ENCODE peak calls at places on chromosomes 5 and 9, in ten cellular contexts. D, L, T, N, V, R, P, S, A and X are unnamed samples. For H3K9me2, the result is how much of the 10 kb centered on the place peaks cover.

GRCh38 chr5:55363861-55364260 is 56.1 kb downstream of the MTREX start:
- DNase-seq in D (no peak), L (no peak), T (no peak), N (no peak), V (no peak), R (peak), P (no peak), S (no peak), A (no peak), X (no peak)

GRCh38 chr9:26129216-26129615 is 451.0 kb upstream of the TUSC1 start:
- DNase-seq in D (no peak), L (no peak), T (no peak), N (no peak), V (no peak), R (peak), P (no peak), S (no peak), A (peak), X (no peak)

GRCh38 chr5:61275841-61276240 is 56.2 kb upstream of the ZSWIM6 start:
- DNase-seq in D (no peak), L (no peak), T (peak), N (no peak), V (no peak), R (peak), P (no peak), S (no peak), A (no peak), X (no peak)

GRCh38 chr9:91361294-91362201 is at the start of gene AUH:
- DNase-seq in D (peak), L (peak), T (peak), N (peak), V (peak), R (peak), P (peak), S (peak), A (peak), X (peak)

GRCh38 chr5:135028791-135029467 is 5.1 kb downstream of the PITX1 start:
- DNase-seq in D (peak), L (no peak), T (no peak), N (no peak), V (peak), R (no peak), P (no peak), S (no peak), A (no peak), X (no peak)

GRCh38 chr5:180811623-180812119 is 9.1 kb upstream of the MGAT1 start:
- DNase-seq in D (no peak), L (no peak), T (no peak), N (no peak), V (no peak), R (no peak), P (no peak), S (peak), A (no peak), X (no peak)

GRCh38 chr9:68841292-68842052 is 136.4 kb downstream of the PIP5K1B start:
- DNase-seq in D (no peak), L (no peak), T (no peak), N (no peak), V (no peak), R (no peak), P (no peak), S (no peak), A (no peak), X (no peak)

GRCh38 chr5:102341918-102342317 is 45.8 kb upstream of the SLCO4C1 start:
- DNase-seq in D (peak), L (no peak), T (no peak), N (peak), V (no peak), R (no peak), P (no peak), S (no peak), A (no peak), X (no peak)

GRCh38 chr5:84384604-84385575 is at the start of gene EDIL3:
- DNase-seq in D (peak), L (no peak), T (no peak), N (peak), V (peak), R (peak), P (peak), S (peak), A (no peak), X (no peak)

GRCh38 chr5:32523625-32524024 is 61.7 kb upstream of the SUB1 start:
- DNase-seq in D (peak), L (no peak), T (peak), N (no peak), V (peak), R (peak), P (no peak), S (no peak), A (peak), X (peak)

GRCh38 chr9:21334603-21334968 is 618 bp downstream of the KLHL9 start:
- DNase-seq in D (no peak), L (no peak), T (no peak), N (no peak), V (peak), R (peak), P (no peak), S (no peak), A (peak), X (no peak)

GRCh38 chr9:14311940-14312572 is 1.9 kb downstream of the NFIB start:
- DNase-seq in D (no peak), L (no peak), T (peak), N (no peak), V (no peak), R (no peak), P (no peak), S (no peak), A (no peak), X (no peak)

GRCh38 chr5:17079562-17079961 is 137.9 kb upstream of the BASP1 start:
- DNase-seq in D (no peak), L (no peak), T (no peak), N (no peak), V (no peak), R (no peak), P (no peak), S (no peak), A (no peak), X (no peak)

GRCh38 chr5:126635585-126635984 is 34.8 kb downstream of the PHAX start:
- DNase-seq in D (no peak), L (no peak), T (no peak), N (no peak), V (no peak), R (no peak), P (no peak), S (no peak), A (no peak), X (no peak)

GRCh38 chr5:36298546-36298945 is 3.2 kb downstream of the RANBP3L start:
- DNase-seq in D (no peak), L (no peak), T (no peak), N (no peak), V (no peak), R (peak), P (no peak), S (no peak), A (no peak), X (no peak)

GRCh38 chr5:139833525-139833924 is 37.9 kb downstream of the PSD2 start:
- DNase-seq in D (no peak), L (no peak), T (no peak), N (no peak), V (no peak), R (no peak), P (no peak), S (no peak), A (no peak), X (no peak)

GRCh38 chr5:172931001-172931536 is 28.2 kb upstream of the RPL26L1 start:
- DNase-seq in D (no peak), L (no peak), T (peak), N (peak), V (no peak), R (peak), P (no peak), S (peak), A (peak), X (no peak)

GRCh38 chr5:483011-483410 is 40.0 kb downstream of the EXOC3 start:
- DNase-seq in D (no peak), L (no peak), T (no peak), N (no peak), V (no peak), R (no peak), P (no peak), S (no peak), A (no peak), X (no peak)

GRCh38 chr9:89639367-89639795 is 34.6 kb downstream of the GADD45G start:
- DNase-seq in D (no peak), L (no peak), T (no peak), N (no peak), V (peak), R (peak), P (no peak), S (no peak), A (no peak), X (no peak)

GRCh38 chr5:9599391-9599790 is 30.8 kb downstream of the TAS2R1 start:
- DNase-seq in D (no peak), L (no peak), T (no peak), N (no peak), V (no peak), R (no peak), P (no peak), S (no peak), A (no peak), X (no peak)

GRCh38 chr9:28808042-28808441 is 1234.8 kb upstream of the C9orf72 start:
- DNase-seq in D (peak), L (no peak), T (peak), N (peak), V (no peak), R (no peak), P (no peak), S (no peak), A (no peak), X (no peak)

GRCh38 chr5:123371575-123372179 is 51.5 kb downstream of the CEP120 start:
- DNase-seq in D (peak), L (no peak), T (peak), N (peak), V (peak), R (peak), P (peak), S (peak), A (no peak), X (peak)

GRCh38 chr9:88932766-88933165 is 58.5 kb upstream of the S1PR3 start:
- DNase-seq in D (no peak), L (no peak), T (no peak), N (no peak), V (peak), R (no peak), P (peak), S (no peak), A (no peak), X (no peak)

GRCh38 chr5:129771058-129771838 is 23.4 kb downstream of the MINAR2 start:
- DNase-seq in D (peak), L (peak), T (peak), N (peak), V (peak), R (peak), P (peak), S (peak), A (peak), X (peak)

GRCh38 chr9:116152941-116153764 is 438 bp upstream of the PAPPA start:
- DNase-seq in D (peak), L (no peak), T (peak), N (no peak), V (peak), R (peak), P (no peak), S (peak), A (no peak), X (no peak)

GRCh38 chr5:5619546-5619945 is 197.1 kb downstream of the ICE1 start:
- DNase-seq in D (no peak), L (no peak), T (no peak), N (no peak), V (no peak), R (no peak), P (no peak), S (no peak), A (no peak), X (no peak)

GRCh38 chr5:76216748-76217147 is 133.6 kb downstream of the SV2C start:
- DNase-seq in D (no peak), L (no peak), T (no peak), N (no peak), V (no peak), R (no peak), P (no peak), S (no peak), A (no peak), X (no peak)

GRCh38 chr5:3656803-3657202 is 61.2 kb downstream of the IRX1 start:
- DNase-seq in D (no peak), L (no peak), T (no peak), N (no peak), V (no peak), R (no peak), P (no peak), S (no peak), A (no peak), X (no peak)

GRCh38 chr5:139667730-139668063 is 19.5 kb downstream of the CXXC5 start:
- DNase-seq in D (peak), L (no peak), T (no peak), N (no peak), V (no peak), R (peak), P (no peak), S (no peak), A (no peak), X (no peak)

GRCh38 chr5:126443374-126443851 is 20.2 kb downstream of the GRAMD2B start:
- DNase-seq in D (no peak), L (no peak), T (no peak), N (no peak), V (peak), R (no peak), P (peak), S (no peak), A (no peak), X (no peak)

GRCh38 chr9:127976498-127976897 is 4.3 kb downstream of the EEIG1 start:
- DNase-seq in D (no peak), L (no peak), T (no peak), N (no peak), V (no peak), R (no peak), P (no peak), S (no peak), A (no peak), X (no peak)
- H3K4me3 ChIP-seq in D (no peak), L (no peak), T (no peak), N (no peak), V (no peak), R (no peak), P (no peak), S (peak), A (no peak), X (peak)

GRCh38 chr5:170278611-170279500 is 18.7 kb downstream of the LCP2 start:
- DNase-seq in D (no peak), L (no peak), T (no peak), N (no peak), V (peak), R (no peak), P (peak), S (no peak), A (peak), X (peak)

GRCh38 chr5:170283296-170283695 is 14.3 kb downstream of the LCP2 start:
- DNase-seq in D (no peak), L (no peak), T (no peak), N (no peak), V (no peak), R (no peak), P (no peak), S (no peak), A (no peak), X (no peak)

GRCh38 chr5:170277953-170278352 is 19.6 kb downstream of the LCP2 start:
- DNase-seq in D (no peak), L (no peak), T (no peak), N (no peak), V (peak), R (no peak), P (peak), S (no peak), A (no peak), X (peak)

GRCh38 chr5:170284231-170284630 is 13.3 kb downstream of the LCP2 start:
- DNase-seq in D (no peak), L (no peak), T (no peak), N (no peak), V (no peak), R (no peak), P (no peak), S (no peak), A (no peak), X (no peak)

GRCh38 chr5:170280090-170280493 is 17.5 kb downstream of the LCP2 start:
- DNase-seq in D (no peak), L (no peak), T (no peak), N (no peak), V (peak), R (no peak), P (no peak), S (no peak), A (no peak), X (no peak)
- H3K9me2 ChIP-seq in D (under half), L (under half), T (under half), N (under half), V (under half), R (under half), P (under half), S (under half), A (under half), X (under half)

GRCh38 chr9:37752646-37753488 is 738 bp upstream of the TRMT10B start:
- DNase-seq in D (no peak), L (no peak), T (no peak), N (no peak), V (no peak), R (no peak), P (no peak), S (no peak), A (peak), X (no peak)
- H3K4me3 ChIP-seq in D (peak), L (peak), T (peak), N (peak), V (peak), R (peak), P (peak), S (peak), A (peak), X (no peak)

GRCh38 chr9:75017378-75017777 is 10.7 kb downstream of the CARNMT1 start:
- DNase-seq in D (no peak), L (no peak), T (no peak), N (no peak), V (no peak), R (no peak), P (no peak), S (no peak), A (no peak), X (no peak)
- H3K9me2 ChIP-seq in D (under half), L (under half), T (under half), N (under half), V (under half), R (under half), P (under half), S (under half), A (under half), X (under half)

GRCh38 chr5:57783693-57784092 is 301.1 kb upstream of the ACTBL2 start:
- DNase-seq in D (no peak), L (no peak), T (no peak), N (no peak), V (no peak), R (peak), P (no peak), S (no peak), A (no peak), X (no peak)
- H3K4me3 ChIP-seq in D (no peak), L (no peak), T (no peak), N (no peak), V (no peak), R (peak), P (no peak), S (no peak), A (no peak), X (no peak)